ENCODE peak calls at places on chromosome 20, in nine cellular contexts. R, F, G, C, M, U, X, H and Z are unnamed samples.

GRCh38 chr20:11248691-11249178 is 574.9 kb upstream of the JAG1 start:
- DNase-seq in M (no peak), G (no peak), X (no peak), R (no peak), F (no peak), U (no peak), H (no peak), C (no peak), Z (no peak)

GRCh38 chr20:64053841-64054661 is 4.6 kb upstream of the SOX18 start:
- DNase-seq in G (no peak), F (no peak), H (no peak), C (peak; percentile 69), U (peak; percentile 64), M (no peak), R (peak; percentile 78), X (no peak), Z (no peak)

GRCh38 chr20:50898475-50898874 is 32.8 kb downstream of the ADNP start:
- DNase-seq in U (no peak), X (no peak), H (no peak), F (no peak), C (no peak), G (no peak), R (no peak), M (no peak), Z (no peak)

GRCh38 chr20:16918366-16918765 is 170.2 kb downstream of the OTOR start:
- DNase-seq in G (no peak), C (no peak), X (no peak), M (no peak), R (no peak), U (no peak), F (no peak), H (no peak), Z (no peak)

GRCh38 chr20:38875170-38875993 is 50.8 kb upstream of the FAM83D start:
- DNase-seq in M (no peak), C (peak; percentile 97), F (peak; percentile 77), U (peak; percentile 82), X (no peak), H (no peak), R (no peak), G (no peak), Z (peak; percentile 98)

GRCh38 chr20:10504893-10505292 is 69.8 kb downstream of the SLX4IP start:
- DNase-seq in R (no peak), G (no peak), C (no peak), F (no peak), M (no peak), X (no peak), U (no peak), H (peak; percentile 72), Z (no peak)

GRCh38 chr20:4471221-4471620 is 250.5 kb upstream of the PRND start:
- DNase-seq in C (no peak), R (no peak), U (no peak), X (no peak), G (no peak), H (peak; percentile 23), F (no peak), M (no peak), Z (no peak)

GRCh38 chr20:23435675-23436539 is 3.6 kb upstream of the CSTL1 start:
- DNase-seq in H (no peak), G (no peak), F (no peak), M (no peak), U (no peak), X (no peak), C (no peak), R (no peak), Z (no peak)

GRCh38 chr20:41998539-41999341 is 380.6 kb upstream of the CHD6 start:
- DNase-seq in F (no peak), U (no peak), R (no peak), H (no peak), X (no peak), G (no peak), C (no peak), M (no peak), Z (no peak)

GRCh38 chr20:49045440-49046086 is 549 bp upstream of the CSE1L start:
- DNase-seq in R (no peak), G (peak; percentile 24), F (peak; percentile 39), C (peak; percentile 37), X (no peak), U (no peak), M (no peak), H (no peak), Z (peak; percentile 56)

GRCh38 chr20:57977588-57977987 is 250.9 kb downstream of the ANKRD60 start:
- DNase-seq in R (no peak), H (no peak), G (peak; percentile 49), M (no peak), F (no peak), U (no peak), X (no peak), C (no peak), Z (no peak)

GRCh38 chr20:61959301-61959700 is 106.4 kb downstream of the TAF4 start:
- DNase-seq in X (no peak), R (peak; percentile 83), H (peak; percentile 15), U (no peak), F (no peak), M (no peak), C (peak; percentile 8), G (no peak), Z (no peak)